ENCODE peak calls at places on chromosome 13, in five cellular contexts. U, L, I, C and T are unnamed samples.

GRCh38 chr13:36818483-36819063 is 449 bp upstream of the RFXAP start:
- DNase-seq in U (no peak), L (no peak), I (no peak), C (no peak), T (no peak)

GRCh38 chr13:73945371-73945770 is 188.8 kb downstream of the KLF12 start:
- DNase-seq in U (no peak), L (no peak), I (no peak), C (no peak), T (no peak)

GRCh38 chr13:49958321-49958720 is 22.2 kb upstream of the SPRYD7 start:
- DNase-seq in U (no peak), L (no peak), I (no peak), C (no peak), T (no peak)

GRCh38 chr13:109941951-109942350 is 155.6 kb upstream of the IRS2 start:
- DNase-seq in U (no peak), L (no peak), I (no peak), C (no peak), T (no peak)

GRCh38 chr13:72726721-72727416 is 560 bp downstream of the MZT1 start:
- DNase-seq in U (peak; percentile 13), L (peak; percentile 34), I (peak; percentile 42), C (no peak), T (no peak)

GRCh38 chr13:69951412-69951811 is 156.2 kb upstream of the ATXN8OS start:
- DNase-seq in U (no peak), L (no peak), I (no peak), C (no peak), T (no peak)

GRCh38 chr13:112133489-112134149 is 66.7 kb downstream of the SOX1 start:
- DNase-seq in U (no peak), L (no peak), I (no peak), C (no peak), T (no peak)

GRCh38 chr13:36888645-36889044 is 31.4 kb downstream of the SMAD9 start:
- DNase-seq in U (no peak), L (no peak), I (no peak), C (no peak), T (no peak)

GRCh38 chr13:53126803-53127202 is 98.2 kb downstream of the OLFM4 start:
- DNase-seq in U (no peak), L (no peak), I (no peak), C (no peak), T (no peak)

GRCh38 chr13:33355470-33355869 is 69.9 kb upstream of the STARD13 start:
- DNase-seq in U (no peak), L (no peak), I (no peak), C (no peak), T (no peak)

GRCh38 chr13:90552702-90553101 is 794.8 kb upstream of the MIR17HG start:
- DNase-seq in U (no peak), L (no peak), I (no peak), C (no peak), T (no peak)

GRCh38 chr13:98934243-98934642 is 43.6 kb downstream of the DOCK9 start:
- DNase-seq in U (no peak), L (no peak), I (no peak), C (no peak), T (no peak)

GRCh38 chr13:84563611-84564010 is 681.3 kb upstream of the SLITRK1 start:
- DNase-seq in U (no peak), L (no peak), I (no peak), C (no peak), T (no peak)

GRCh38 chr13:94061316-94061715 is 418.2 kb downstream of the DCT start:
- DNase-seq in U (peak; percentile 54), L (no peak), I (no peak), C (no peak), T (no peak)

GRCh38 chr13:111521691-111522229 is 201.3 kb downstream of the TEX29 start:
- DNase-seq in U (no peak), L (no peak), I (no peak), C (no peak), T (no peak)

GRCh38 chr13:82571653-82572052 is 1310.6 kb downstream of the SLITRK1 start:
- DNase-seq in U (no peak), L (no peak), I (no peak), C (no peak), T (no peak)

GRCh38 chr13:21043898-21044297 is 17.5 kb downstream of the LATS2 start:
- DNase-seq in U (peak; percentile 60), L (no peak), I (no peak), C (no peak), T (no peak)

GRCh38 chr13:50732712-50733111 is 110.8 kb downstream of the DLEU7 start:
- DNase-seq in U (peak; percentile 47), L (no peak), I (no peak), C (no peak), T (no peak)

GRCh38 chr13:30224732-30225131 is 82.6 kb downstream of the KATNAL1 start:
- DNase-seq in U (peak; percentile 42), L (no peak), I (peak; percentile 3), C (no peak), T (no peak)

GRCh38 chr13:110187501-110188161 is 119.3 kb downstream of the COL4A1 start:
- DNase-seq in U (peak; percentile 88), L (no peak), I (no peak), C (peak; percentile 57), T (no peak)

GRCh38 chr13:44894001-44894770 is 95.1 kb downstream of the NUFIP1 start:
- DNase-seq in U (no peak), L (no peak), I (no peak), C (no peak), T (no peak)

GRCh38 chr13:111857846-111858560 is 208.9 kb upstream of the SOX1 start:
- DNase-seq in U (no peak), L (no peak), I (no peak), C (no peak), T (no peak)

GRCh38 chr13:86737334-86737932 is 933.7 kb upstream of the SLITRK5 start:
- DNase-seq in U (no peak), L (no peak), I (no peak), C (no peak), T (no peak)

GRCh38 chr13:31733709-31734108 is 5.6 kb upstream of the RXFP2 start:
- DNase-seq in U (no peak), L (no peak), I (no peak), C (no peak), T (no peak)

GRCh38 chr13:44592448-44592847 is 16.3 kb upstream of the TSC22D1 start:
- DNase-seq in U (no peak), L (no peak), I (no peak), C (no peak), T (no peak)

GRCh38 chr13:53151692-53152421 is 123.2 kb downstream of the OLFM4 start:
- DNase-seq in U (peak; percentile 2), L (no peak), I (peak; percentile 5), C (no peak), T (no peak)

GRCh38 chr13:90201676-90202425 is 1145.6 kb upstream of the MIR17HG start:
- DNase-seq in U (no peak), L (no peak), I (no peak), C (no peak), T (no peak)